ENCODE peak calls at places on chromosomes 2 and 18, in five cellular contexts. W is IMR-90, D is uterus, P is sigmoid colon, X is prostate gland. N is an unnamed sample. For H3K4me1, the result is how much of the 10 kb centered on the place peaks cover.

GRCh38 chr18:27004056-27004829 is 138.7 kb upstream of the AQP4 start:
- DNase-seq in P (no peak), W (no peak), D (no peak), X (no peak), N (no peak)

GRCh38 chr2:66553370-66553769 is 118.4 kb downstream of the MEIS1 start:
- DNase-seq in X (no peak), D (peak), W (no peak), P (peak), N (no peak)

GRCh38 chr2:239768907-239769573 is 256.1 kb downstream of the NDUFA10 start:
- DNase-seq in X (no peak), D (no peak), W (no peak), P (no peak), N (no peak)

GRCh38 chr18:26655614-26656400 is 107.5 kb upstream of the KCTD1 start:
- DNase-seq in D (peak), P (peak), W (peak), X (peak), N (no peak)

GRCh38 chr2:73611867-73612266 is 30.4 kb downstream of the NAT8 start:
- DNase-seq in X (no peak), W (peak), P (no peak), D (no peak), N (no peak)

GRCh38 chr18:10140928-10141327 is 227.1 kb downstream of the VAPA start:
- DNase-seq in W (peak), D (no peak), X (peak), P (no peak), N (no peak)

GRCh38 chr2:233059797-233060499 is at the start of gene INPP5D:
- DNase-seq in P (peak), W (no peak), D (no peak), X (no peak), N (no peak)

GRCh38 chr2:130328710-130329109 is 14.0 kb upstream of the IMP4 start:
- DNase-seq in X (no peak), P (no peak), W (peak), D (no peak), N (no peak)

GRCh38 chr2:170843656-170844055 is 27.0 kb downstream of the GAD1 start:
- DNase-seq in W (peak), X (no peak), P (no peak), D (no peak), N (no peak)

GRCh38 chr18:5180254-5180653 is 16.8 kb downstream of the AKAIN1 start:
- DNase-seq in X (no peak), P (no peak), D (no peak), W (no peak), N (no peak)

GRCh38 chr2:236369606-236370005 is 105.4 kb upstream of the ASB18 start:
- DNase-seq in D (no peak), W (no peak), P (no peak), X (no peak), N (no peak)

GRCh38 chr2:134399096-134399495 is 145.2 kb downstream of the MGAT5 start:
- DNase-seq in W (no peak), D (no peak), P (no peak), X (no peak), N (no peak)

GRCh38 chr18:3450358-3451107 is 561 bp downstream of the TGIF1 start:
- DNase-seq in D (peak), X (peak), W (peak), P (peak), N (peak)

GRCh38 chr2:130822766-130823165 is 13.9 kb upstream of the ARHGEF4 start:
- DNase-seq in D (no peak), W (no peak), X (no peak), P (no peak), N (peak)

GRCh38 chr2:232486558-232487384 is 863 bp downstream of the ECEL1 start:
- DNase-seq in X (no peak), P (peak), D (no peak), W (no peak), N (peak)

GRCh38 chr2:37619957-37620295 is 51.5 kb downstream of the CDC42EP3 start:
- DNase-seq in P (no peak), X (no peak), W (no peak), D (no peak), N (no peak)

GRCh38 chr2:181679544-181679979 is 755 bp downstream of the NEUROD1 start:
- DNase-seq in W (no peak), X (no peak), D (no peak), P (no peak), N (no peak)

GRCh38 chr2:159088906-159089305 is 120.5 kb downstream of the TANC1 start:
- DNase-seq in P (no peak), W (no peak), X (no peak), D (no peak), N (no peak)

GRCh38 chr2:190578158-190579057 is 43.9 kb upstream of the NEMP2 start:
- DNase-seq in X (peak), P (no peak), W (no peak), D (peak), N (peak)

GRCh38 chr2:172927381-172928357 is 148.0 kb upstream of the MAP3K20 start:
- DNase-seq in W (peak), X (peak), D (peak), P (peak), N (no peak)

GRCh38 chr2:120365236-120365793 is 19.4 kb downstream of the INHBB start:
- DNase-seq in P (no peak), D (no peak), W (no peak), X (no peak), N (no peak)

GRCh38 chr2:207885010-207885409 is 115.3 kb upstream of the FZD5 start:
- DNase-seq in X (no peak), D (no peak), W (no peak), P (no peak), N (no peak)

GRCh38 chr2:160351978-160352377 is 141.6 kb downstream of the RBMS1 start:
- DNase-seq in W (peak), P (no peak), X (no peak), D (no peak), N (no peak)

GRCh38 chr18:8190980-8191379 is 418.3 kb upstream of the RAB12 start:
- DNase-seq in X (no peak), W (no peak), D (no peak), P (no peak), N (no peak)

GRCh38 chr2:200300650-200301314 is 5.7 kb upstream of the SPATS2L start:
- DNase-seq in P (no peak), D (no peak), W (peak), X (peak), N (no peak)

GRCh38 chr18:62258606-62259005 is 66.5 kb upstream of the TNFRSF11A start:
- DNase-seq in P (no peak), X (no peak), D (no peak), W (no peak), N (no peak)

GRCh38 chr2:20309001-20309400 is 41.6 kb downstream of the PUM2 start:
- DNase-seq in X (no peak), D (no peak), P (no peak), W (no peak), N (no peak)

GRCh38 chr2:1993711-1994682 is 249.7 kb upstream of the PXDN start:
- DNase-seq in P (no peak), W (no peak), X (no peak), D (no peak), N (no peak)

GRCh38 chr2:107717666-107718065 is 109.0 kb upstream of the RGPD4 start:
- DNase-seq in P (no peak), X (no peak), D (no peak), W (no peak), N (no peak)

GRCh38 chr2:16588565-16588964 is 77.1 kb downstream of the CYRIA start:
- DNase-seq in X (no peak), P (no peak), D (no peak), W (no peak), N (no peak)

GRCh38 chr2:30147196-30147714 is 448 bp downstream of the YPEL5 start:
- DNase-seq in X (no peak), W (no peak), P (no peak), D (no peak), N (no peak)

GRCh38 chr2:239164281-239164871 is 236.4 kb downstream of the HDAC4 start:
- DNase-seq in P (peak), D (peak), W (no peak), X (no peak), N (no peak)

GRCh38 chr18:34358923-34359322 is 134.2 kb upstream of the NOL4 start:
- DNase-seq in W (no peak), P (no peak), X (no peak), D (no peak), N (no peak)

DNA sequence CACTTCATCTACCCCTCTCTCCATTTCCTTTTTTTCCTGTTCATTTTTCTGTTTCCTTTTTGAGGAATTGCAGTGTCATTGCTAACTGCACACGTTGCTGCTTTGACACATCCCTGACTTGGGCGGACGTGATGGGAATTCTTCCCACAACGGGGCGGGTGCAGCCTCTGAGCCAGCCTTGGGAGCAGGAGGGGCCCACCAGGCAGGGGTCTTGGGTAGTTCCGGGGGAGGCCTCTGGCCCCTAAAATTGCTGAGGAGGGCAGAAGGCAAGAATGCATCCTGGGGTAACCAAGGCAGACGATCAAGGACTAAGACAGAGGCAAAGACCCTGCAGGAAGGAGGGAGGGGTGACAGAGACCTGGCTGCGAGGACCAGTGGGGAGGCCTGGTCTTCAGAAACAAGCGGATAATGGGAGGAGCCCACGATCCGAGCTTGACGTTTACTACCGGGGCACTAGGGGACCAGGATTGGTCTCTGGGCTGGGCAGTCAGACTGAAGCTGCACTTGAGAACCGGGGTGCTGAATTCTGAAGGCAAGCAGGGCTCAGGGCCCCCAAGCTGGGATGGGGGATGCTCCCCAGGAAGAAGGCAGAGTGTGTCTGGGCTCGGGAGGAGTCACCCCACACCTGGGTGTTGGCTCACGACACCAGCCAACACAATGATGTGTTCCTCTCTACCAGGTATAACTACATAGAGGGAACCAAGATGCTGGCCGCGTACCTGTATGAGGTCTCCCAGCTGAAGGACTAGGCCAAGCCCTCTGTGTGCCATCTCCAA is 14.8 kb upstream of the CNDP1 start:
- DNase-seq in X (no peak), P (peak), D (no peak), W (no peak), N (no peak)
- TF ChIP-seq POLR2A in X (no peak), P (no peak), D (no peak), W (no peak), N (no peak)

GRCh38 chr18:48938827-48939367 is 11.9 kb downstream of the SMAD7 start:
- DNase-seq in D (no peak), W (no peak), X (no peak), P (no peak), N (no peak)
- H3K4me1 ChIP-seq in D (half or more), W (half or more), X (under half), P (half or more), N (half or more)

GRCh38 chr2:46407852-46408455 is 71.4 kb upstream of the TMEM247 start:
- DNase-seq in W (no peak), D (no peak), P (no peak), X (no peak), N (no peak)
- H3K27ac ChIP-seq in W (no peak), D (no peak), P (peak), X (peak), N (no peak)

GRCh38 chr2:102512161-102512560 is 39.1 kb downstream of the SLC9A4 start:
- DNase-seq in X (no peak), D (no peak), W (no peak), P (no peak), N (no peak)

GRCh38 chr2:102518170-102518569 is 45.1 kb downstream of the SLC9A4 start:
- DNase-seq in D (no peak), W (no peak), P (no peak), X (no peak), N (no peak)

GRCh38 chr2:102510791-102511575 is 38.0 kb downstream of the SLC9A4 start:
- DNase-seq in X (no peak), D (no peak), P (no peak), W (no peak), N (no peak)

GRCh38 chr2:102509749-102510148 is 36.7 kb downstream of the SLC9A4 start:
- DNase-seq in D (no peak), X (no peak), P (no peak), W (peak), N (no peak)

DNA sequence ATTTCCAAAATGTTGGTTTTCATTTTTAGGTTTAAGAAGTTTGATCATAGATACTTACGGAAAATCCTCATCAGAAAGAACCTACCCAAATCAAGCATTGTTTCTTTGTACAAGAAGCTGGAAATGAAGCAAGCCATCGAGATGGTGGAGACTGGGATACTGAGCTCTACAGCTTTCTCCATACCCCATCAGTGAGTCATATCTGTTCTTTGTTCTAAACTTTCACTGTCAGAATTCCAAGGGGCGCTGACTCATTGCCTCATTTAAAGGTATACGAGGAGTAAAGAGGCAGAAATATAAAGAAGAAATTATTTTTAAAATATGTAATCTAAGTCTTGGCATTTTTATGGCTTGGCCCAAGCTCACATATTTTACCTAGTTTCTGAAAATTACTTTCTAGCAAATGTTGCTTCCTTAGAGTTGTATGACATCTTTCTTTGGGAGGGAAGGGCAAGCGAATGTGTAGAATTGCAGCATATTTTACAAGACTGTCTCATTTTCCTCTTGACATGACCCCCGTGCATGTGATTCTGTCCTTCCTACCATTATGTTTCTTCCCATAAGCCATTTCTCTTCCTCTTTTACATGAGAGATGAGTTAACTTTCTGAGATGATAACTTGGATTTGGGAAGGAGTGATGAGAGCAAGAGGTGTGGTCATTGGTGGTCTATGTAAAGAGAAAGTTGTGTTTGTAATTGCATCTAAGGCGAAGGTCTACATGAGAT is 41.2 kb downstream of the SLC9A4 start:
- DNase-seq in P (no peak), X (no peak), W (peak), D (no peak), N (peak)
- TF ChIP-seq POLR2A in P (no peak), X (no peak), W (no peak), D (no peak), N (no peak)

GRCh38 chr2:102117488-102117887 is 25.1 kb upstream of the IL1R1 start:
- DNase-seq in D (no peak), P (no peak), W (peak), X (peak), N (no peak)
- H3K4me1 ChIP-seq in D (under half), P (under half), W (under half), X (under half), N (under half)

GRCh38 chr2:49948091-49948490 is 793.8 kb upstream of the FSHR start:
- DNase-seq in D (no peak), X (no peak), P (no peak), W (no peak), N (no peak)
- H3K27ac ChIP-seq in D (no peak), X (no peak), P (no peak), W (no peak), N (no peak)

GRCh38 chr2:62591491-62591890 is 85.5 kb upstream of the TMEM17 start:
- DNase-seq in D (no peak), W (no peak), P (no peak), X (no peak), N (no peak)

GRCh38 chr2:62587616-62588015 is 81.6 kb upstream of the TMEM17 start:
- DNase-seq in D (no peak), W (no peak), P (no peak), X (no peak), N (no peak)

GRCh38 chr2:62589691-62590356 is 83.8 kb upstream of the TMEM17 start:
- DNase-seq in W (no peak), D (no peak), P (no peak), X (no peak), N (no peak)

DNA sequence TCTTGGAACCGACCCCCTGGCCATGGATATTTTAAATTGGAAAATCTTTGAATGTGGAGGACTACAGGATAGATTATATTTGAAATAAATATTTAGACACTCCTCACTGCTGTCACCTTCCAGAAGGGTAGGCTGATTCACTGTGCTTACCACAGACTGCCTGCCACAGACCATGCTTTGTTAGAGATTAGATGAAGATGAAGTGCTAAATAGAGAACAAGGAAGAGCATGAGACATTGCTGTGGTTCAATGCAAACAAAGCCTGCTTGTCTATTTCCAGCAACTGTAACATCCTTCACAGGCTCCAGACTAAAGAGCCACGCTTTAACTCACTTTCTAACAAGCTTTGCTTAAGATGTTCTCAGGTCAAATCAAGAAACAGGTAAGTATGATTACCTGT is 81.0 kb upstream of the TMEM17 start:
- DNase-seq in X (no peak), P (no peak), W (peak), D (no peak), N (no peak)
- TF ChIP-seq POLR2A in X (no peak), P (no peak), W (no peak), D (no peak), N (no peak)